ENCODE peak calls at places on chromosomes 16 and 17, in four cellular contexts. L is HCT116, H is K562, Z is stomach. T is an unnamed sample.
A peak's percentile ranks its signal among the peaks of the same experiment; 100 is the strongest.

GRCh38 chr16:13997933-13998332 is 73.2 kb upstream of the MRTFB start:
- DNase-seq in L (no peak), Z (no peak), H (no peak), T (no peak)

GRCh38 chr17:27283057-27283456 is 10.9 kb upstream of the WSB1 start:
- DNase-seq in Z (no peak), L (no peak), H (no peak), T (no peak)

GRCh38 chr17:39652635-39653315 is 12.4 kb upstream of the TCAP start:
- DNase-seq in Z (no peak), H (no peak), L (no peak), T (no peak)

GRCh38 chr17:82831041-82831817 is 8.6 kb downstream of the ZNF750 start:
- DNase-seq in H (no peak), L (no peak), Z (no peak), T (no peak)

GRCh38 chr16:89200124-89200849 is at the start of gene SLC22A31:
- DNase-seq in Z (no peak), L (no peak), H (no peak), T (peak; percentile 60)

GRCh38 chr16:10521681-10522274 is 58.6 kb downstream of the EMP2 start:
- DNase-seq in H (peak; percentile 68), Z (peak; percentile 65), L (peak; percentile 42), T (no peak)

GRCh38 chr17:48611213-48611612 is 396 bp upstream of the HOXB7 start:
- DNase-seq in H (no peak), L (no peak), Z (no peak), T (no peak)

GRCh38 chr17:80291691-80292487 is 31.2 kb downstream of the RNF213 start:
- DNase-seq in Z (no peak), H (no peak), L (no peak), T (peak; percentile 28)

GRCh38 chr17:67244621-67245072 is 349 bp downstream of the HELZ start:
- DNase-seq in Z (no peak), H (peak; percentile 76), L (no peak), T (peak; percentile 88)

GRCh38 chr16:86821933-86822332 is 243.6 kb downstream of the FOXL1 start:
- DNase-seq in Z (no peak), L (no peak), H (no peak), T (no peak)

GRCh38 chr16:50476486-50477260 is 71.5 kb upstream of the NKD1 start:
- DNase-seq in H (no peak), Z (no peak), L (no peak), T (no peak)
- H3K4me3 ChIP-seq in H (no peak overlapping the region), Z (no peak overlapping the region), L (no peak overlapping the region), T (no peak overlapping the region)

GRCh38 chr17:6524520-6524919 is 31.8 kb downstream of the PITPNM3 start:
- DNase-seq in H (no peak), Z (no peak), L (peak; percentile 37), T (no peak)

GRCh38 chr17:6525111-6525510 is 31.2 kb downstream of the PITPNM3 start:
- DNase-seq in Z (no peak), H (no peak), L (no peak), T (no peak)

GRCh38 chr17:6521636-6522035 is 34.7 kb downstream of the PITPNM3 start:
- DNase-seq in L (no peak), H (no peak), Z (no peak), T (no peak)

GRCh38 chr17:6523809-6524355 is 32.5 kb downstream of the PITPNM3 start:
- DNase-seq in H (no peak), Z (no peak), L (no peak), T (no peak)

DNA sequence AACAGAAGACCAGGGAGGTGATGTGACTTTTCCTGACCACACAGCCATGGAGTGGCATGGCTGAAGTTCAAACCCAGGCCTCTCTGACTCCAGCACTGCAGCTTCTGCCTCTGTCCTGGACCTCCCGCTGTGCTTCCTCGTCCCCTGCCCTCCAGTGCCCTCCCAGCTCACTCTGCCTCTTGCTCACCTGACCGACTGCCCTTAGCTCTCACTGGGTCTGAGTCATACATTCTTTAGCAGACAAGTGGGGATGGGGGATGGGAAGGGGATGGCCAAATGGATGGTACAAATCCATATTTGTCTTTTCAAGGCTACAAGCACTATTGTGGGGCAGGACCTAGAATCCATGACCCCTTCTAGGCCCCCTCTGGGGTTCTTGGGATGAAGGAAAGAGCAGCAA is 33.0 kb downstream of the PITPNM3 start:
- DNase-seq in H (no peak), L (peak; percentile 32), Z (no peak), T (no peak)
- TF ChIP-seq POLR2AphosphoS5 in H (no peak), L (no peak), Z (no peak), T (no peak)

GRCh38 chr16:30342751-30343490 is 12.2 kb downstream of the CD2BP2 start:
- DNase-seq in L (no peak), Z (no peak), H (no peak), T (no peak)

GRCh38 chr16:30346286-30346685 is 8.8 kb downstream of the CD2BP2 start:
- DNase-seq in Z (no peak), H (no peak), L (no peak), T (no peak)

GRCh38 chr16:30335598-30336474 is 19.3 kb downstream of the CD2BP2 start:
- DNase-seq in L (no peak), H (no peak), Z (no peak), T (peak; percentile 75)

DNA sequence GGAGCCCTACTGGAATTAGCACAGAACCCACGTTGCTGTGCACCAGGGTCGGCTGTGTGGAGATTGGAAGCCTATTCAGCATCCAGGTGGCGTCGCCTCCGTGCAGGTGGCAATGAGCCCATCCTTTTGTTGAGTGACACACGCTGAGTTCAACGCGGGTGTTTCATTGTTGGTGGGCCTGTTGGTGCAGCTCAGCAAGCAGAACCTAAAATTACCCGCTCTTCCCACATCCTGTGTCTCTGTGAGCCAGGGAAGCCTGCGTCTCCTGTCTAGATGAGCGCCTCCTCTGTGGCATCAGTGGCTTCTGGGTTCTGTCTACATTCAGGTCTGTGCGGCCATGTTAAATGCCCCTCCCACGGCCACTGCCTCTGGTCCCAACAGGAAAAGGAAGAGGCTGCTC is 14.5 kb downstream of the CD2BP2 start:
- DNase-seq in Z (no peak), H (no peak), L (no peak), T (no peak)
- H3K4me1 ChIP-seq in Z (peaks cover 5% of the 10 kb centered on the region), H (peaks cover 6% of the 10 kb centered on the region), L (peaks cover 6% of the 10 kb centered on the region), T (no peaks in the 10 kb centered on the region)

DNA sequence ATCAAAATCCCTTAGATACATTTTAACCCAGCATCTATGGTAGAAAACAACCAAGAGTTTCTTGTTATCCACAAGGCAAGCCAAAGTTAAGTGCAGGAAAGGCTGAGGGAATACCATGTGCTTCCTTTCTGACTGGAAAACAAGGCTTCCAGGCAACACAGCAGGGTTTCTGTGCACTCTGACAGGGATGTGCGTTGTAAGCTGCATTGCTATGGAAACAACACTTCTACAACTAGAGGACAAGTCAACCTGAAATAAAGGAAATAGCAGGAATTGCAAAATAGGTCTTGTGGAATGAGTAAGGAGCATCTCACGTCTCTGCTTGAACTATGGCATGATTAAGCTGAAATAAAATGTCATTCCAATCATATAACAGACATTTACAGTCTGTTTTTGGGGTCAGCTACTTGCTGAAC is 55.3 kb downstream of the CFDP1 start:
- DNase-seq in H (no peak), L (no peak), Z (no peak), T (no peak)
- H3K4me3 ChIP-seq in H (no peak overlapping the region), L (no peak overlapping the region), Z (no peak overlapping the region), T (no peak overlapping the region)

GRCh38 chr16:8919089-8919933 is 37.2 kb downstream of the LITAFD start:
- DNase-seq in L (no peak), H (no peak), Z (no peak), T (no peak)
- TF ChIP-seq POLR2AphosphoS5 in L (no peak), H (no peak), Z (no peak), T (no peak)

GRCh38 chr16:67462279-67462655 is 18.7 kb downstream of the ATP6V0D1 start:
- DNase-seq in L (no peak), H (no peak), Z (no peak), T (no peak)

GRCh38 chr16:67460961-67461360 is 20.0 kb downstream of the ATP6V0D1 start:
- DNase-seq in H (no peak), L (no peak), Z (no peak), T (no peak)

GRCh38 chr16:67463059-67463458 is 17.9 kb downstream of the ATP6V0D1 start:
- DNase-seq in Z (no peak), L (no peak), H (no peak), T (no peak)

GRCh38 chr16:67460168-67460567 is 20.8 kb downstream of the ATP6V0D1 start:
- DNase-seq in H (peak; percentile 80), L (no peak), Z (no peak), T (no peak)

DNA sequence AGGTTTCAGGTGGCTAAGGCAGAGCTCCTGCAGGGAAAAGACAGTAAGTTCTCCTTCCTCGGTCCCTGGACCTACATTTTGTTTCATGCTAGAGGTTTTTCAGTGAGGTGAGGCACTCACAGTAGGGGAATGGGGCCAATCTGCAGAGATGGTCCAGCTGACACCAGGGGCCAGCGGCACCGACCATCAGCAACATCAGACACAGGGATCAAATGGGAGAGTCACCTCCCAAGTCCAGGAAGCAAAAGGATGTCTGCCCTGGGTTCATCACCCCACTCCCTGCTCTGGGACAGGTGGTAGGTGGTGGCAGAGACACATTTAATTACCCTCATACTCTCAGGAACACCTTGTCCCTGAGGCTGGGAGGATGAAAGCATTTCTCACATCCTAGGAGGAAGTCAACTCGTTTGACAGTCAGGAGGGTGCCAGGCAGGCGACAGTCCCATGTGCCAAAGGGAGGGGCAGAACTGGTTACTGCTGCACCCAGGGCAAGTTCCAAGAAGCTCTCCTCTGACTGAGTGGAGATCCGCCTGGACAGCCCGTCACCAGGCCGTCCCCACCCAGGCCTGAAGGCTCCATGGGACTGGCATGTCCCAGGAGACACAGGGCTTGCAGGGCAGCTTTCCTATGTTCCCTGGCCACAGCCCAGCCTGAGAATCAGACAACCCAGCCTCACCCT is 19.2 kb downstream of the ATP6V0D1 start:
- DNase-seq in H (no peak), L (no peak), Z (peak; percentile 83), T (no peak)
- H3K4me1 ChIP-seq in H (peaks cover 30% of the 10 kb centered on the region), L (peaks cover 6% of the 10 kb centered on the region), Z (peaks cover 84% of the 10 kb centered on the region), T (peaks cover 88% of the 10 kb centered on the region)

T was measured in spleen.